ENCODE peak calls at places on chromosomes 11 and 22, in six cellular contexts. I is NCI-H1105; O is EL; G is stimulated activated CD4-positive, alpha-beta T cell treated with anti-CD3 and anti-CD28 coated beads, Interleukin-1b, Interleukin-23, amount 100 ng/mL, for 1 hour; Y is activated T-cell treated with anti-CD3 and anti-CD28 coated beads for 48 hours; Q is nephron progenitor cell. F is an unnamed sample.

GRCh38 chr11:86476109-86476861 is 101.6 kb downstream of the CCDC81 start:
- DNase-seq in I (no peak), O (no peak), G (no peak), Y (no peak), Q (no peak), F (no peak)

GRCh38 chr11:69499216-69499945 is 17.9 kb downstream of the LINC01488 start:
- DNase-seq in I (no peak), O (peak), G (no peak), Y (no peak), Q (no peak), F (no peak)

GRCh38 chr11:116862951-116863350 is 25.5 kb upstream of the APOA1 start:
- DNase-seq in I (no peak), O (peak), G (no peak), Y (no peak), Q (no peak), F (no peak)

GRCh38 chr22:24433868-24434471 is 6.6 kb downstream of the ADORA2A start:
- DNase-seq in I (no peak), O (peak), G (no peak), Y (no peak), Q (no peak), F (no peak)

GRCh38 chr11:17403977-17404759 is 15.7 kb upstream of the KCNJ11 start:
- DNase-seq in I (no peak), O (peak), G (no peak), Y (no peak), Q (no peak), F (no peak)

GRCh38 chr11:31939004-31939403 is 127.9 kb upstream of the PAX6 start:
- DNase-seq in I (no peak), O (no peak), G (no peak), Y (no peak), Q (no peak), F (no peak)

GRCh38 chr11:103368151-103368550 is 258.9 kb downstream of the DYNC2H1 start:
- DNase-seq in I (no peak), O (no peak), G (no peak), Y (no peak), Q (no peak), F (no peak)

GRCh38 chr22:33535937-33536875 is 384.1 kb downstream of the LARGE1 start:
- DNase-seq in I (no peak), O (no peak), G (no peak), Y (no peak), Q (no peak), F (no peak)

GRCh38 chr22:38802671-38803121 is 8.8 kb upstream of the DNAL4 start:
- DNase-seq in I (no peak), O (peak), G (no peak), Y (no peak), Q (no peak), F (no peak)

GRCh38 chr11:32088117-32088941 is 2.5 kb upstream of the RCN1 start:
- DNase-seq in I (peak), O (peak), G (no peak), Y (no peak), Q (no peak), F (peak)

GRCh38 chr11:102139081-102139498 is 28.8 kb downstream of the YAP1 start:
- DNase-seq in I (no peak), O (peak), G (no peak), Y (no peak), Q (no peak), F (no peak)

GRCh38 chr11:45407226-45407625 is 121.1 kb upstream of the SYT13 start:
- DNase-seq in I (no peak), O (no peak), G (no peak), Y (no peak), Q (no peak), F (no peak)

GRCh38 chr11:119187123-119187892 is 2.0 kb downstream of the NHERF4 start:
- DNase-seq in I (no peak), O (no peak), G (no peak), Y (no peak), Q (no peak), F (no peak)

GRCh38 chr11:32333335-32333991 is 101.9 kb downstream of the WT1 start:
- DNase-seq in I (no peak), O (peak), G (no peak), Y (peak), Q (peak), F (no peak)

GRCh38 chr11:11406652-11407051 is 53.6 kb upstream of the CSNK2A3 start:
- DNase-seq in I (no peak), O (no peak), G (no peak), Y (no peak), Q (no peak), F (no peak)

GRCh38 chr11:67698247-67698646 is 23.8 kb upstream of the ALDH3B2 start:
- DNase-seq in I (no peak), O (peak), G (no peak), Y (peak), Q (no peak), F (no peak)

GRCh38 chr11:64598797-64599697 is 8.0 kb downstream of the SLC22A12 start:
- DNase-seq in I (no peak), O (no peak), G (no peak), Y (no peak), Q (no peak), F (no peak)

GRCh38 chr11:12556155-12556554 is 118.1 kb upstream of the TEAD1 start:
- DNase-seq in I (no peak), O (peak), G (no peak), Y (no peak), Q (no peak), F (no peak)

GRCh38 chr11:7927635-7928034 is 3.4 kb downstream of the OR10A6 start:
- DNase-seq in I (no peak), O (peak), G (no peak), Y (no peak), Q (no peak), F (no peak)

GRCh38 chr11:92865352-92865751 is 104.1 kb upstream of the MTNR1B start:
- DNase-seq in I (no peak), O (peak), G (no peak), Y (no peak), Q (no peak), F (no peak)

GRCh38 chr11:33376331-33377099 is 119.3 kb downstream of the HIPK3 start:
- DNase-seq in I (peak), O (peak), G (no peak), Y (no peak), Q (peak), F (no peak)

GRCh38 chr22:35552846-35553245 is 12.2 kb downstream of the RASD2 start:
- DNase-seq in I (no peak), O (no peak), G (no peak), Y (no peak), Q (no peak), F (no peak)

GRCh38 chr11:35618497-35619029 is 303 bp downstream of the FJX1 start:
- DNase-seq in I (no peak), O (no peak), G (no peak), Y (peak), Q (no peak), F (no peak)

GRCh38 chr11:75337195-75337654 is 14.2 kb downstream of the ARRB1 start:
- DNase-seq in I (no peak), O (peak), G (no peak), Y (no peak), Q (no peak), F (no peak)

GRCh38 chr22:46649176-46650077 is 29.2 kb downstream of the GRAMD4 start:
- DNase-seq in I (peak), O (no peak), G (no peak), Y (no peak), Q (no peak), F (peak)

GRCh38 chr22:42648368-42649260 is 578 bp downstream of the CYB5R3 start:
- DNase-seq in I (no peak), O (peak), G (no peak), Y (peak), Q (no peak), F (no peak)

GRCh38 chr22:36884314-36885158 is 23.7 kb downstream of the NCF4 start:
- DNase-seq in I (no peak), O (peak), G (no peak), Y (no peak), Q (no peak), F (no peak)

GRCh38 chr11:124238512-124238911 is 2.4 kb upstream of the OR8G1 start:
- DNase-seq in I (no peak), O (no peak), G (no peak), Y (no peak), Q (no peak), F (no peak)

GRCh38 chr22:44537016-44537936 is 39.2 kb upstream of the RTL6 start:
- DNase-seq in I (no peak), O (no peak), G (no peak), Y (no peak), Q (no peak), F (no peak)

GRCh38 chr11:84947970-84948600 is 679.1 kb downstream of the DLG2 start:
- DNase-seq in I (no peak), O (peak), G (no peak), Y (no peak), Q (no peak), F (no peak)

GRCh38 chr11:69645801-69646492 is 5.0 kb downstream of the CCND1 start:
- DNase-seq in I (peak), O (no peak), G (no peak), Y (no peak), Q (no peak), F (peak)

GRCh38 chr11:77999446-77999845 is 5.0 kb upstream of the INTS4 start:
- DNase-seq in I (no peak), O (no peak), G (no peak), Y (no peak), Q (no peak), F (no peak)